ENCODE peak calls at places on chromosome 11, in four cellular contexts. W, I, S and G are unnamed samples.

GRCh38 chr11:112346586-112346985 is 85.9 kb upstream of the PLET1 start:
- DNase-seq in I (no peak), W (no peak), S (no peak), G (no peak)

GRCh38 chr11:65468874-65469333 is 29.9 kb upstream of the MALAT1 start:
- DNase-seq in S (peak; percentile 91), W (no peak), I (peak; percentile 90), G (no peak)

GRCh38 chr11:34481307-34481706 is 32.3 kb downstream of the ELF5 start:
- DNase-seq in W (no peak), S (no peak), I (no peak), G (no peak)

GRCh38 chr11:126335463-126335760 is 20.1 kb upstream of the ST3GAL4 start:
- DNase-seq in S (peak; percentile 54), I (no peak), W (no peak), G (no peak)

GRCh38 chr11:45285931-45286632 is at the start of gene SYT13:
- DNase-seq in W (no peak), I (no peak), S (no peak), G (no peak)

GRCh38 chr11:61951484-61952135 is 1.5 kb downstream of the BEST1 start:
- DNase-seq in S (peak; percentile 74), W (no peak), I (no peak), G (no peak)

GRCh38 chr11:15969701-15970329 is 386.5 kb downstream of the SOX6 start:
- DNase-seq in S (no peak), W (no peak), I (no peak), G (no peak)

GRCh38 chr11:79174045-79175008 is 266.5 kb downstream of the TENM4 start:
- DNase-seq in S (no peak), W (no peak), I (no peak), G (no peak)

GRCh38 chr11:128334311-128335044 is 252.9 kb downstream of the ETS1 start:
- DNase-seq in I (no peak), S (peak; percentile 87), W (no peak), G (no peak)

GRCh38 chr11:2526808-2527381 is 82.1 kb downstream of the KCNQ1 start:
- DNase-seq in S (peak; percentile 92), W (no peak), I (no peak), G (no peak)

GRCh38 chr11:43632171-43632570 is 48.4 kb upstream of the HSD17B12 start:
- DNase-seq in I (no peak), S (no peak), W (no peak), G (no peak)

GRCh38 chr11:25566298-25567200 is 765.4 kb upstream of the ANO3 start:
- DNase-seq in W (no peak), S (no peak), I (no peak), G (no peak)

GRCh38 chr11:65539401-65540289 is 14.8 kb downstream of the SCYL1 start:
- DNase-seq in S (no peak), I (no peak), W (no peak), G (no peak)

GRCh38 chr11:47512701-47513100 is 40.2 kb downstream of the CELF1 start:
- DNase-seq in S (no peak), W (no peak), I (no peak), G (no peak)